ENCODE peak calls at places on chromosomes 16 and 17, in four cellular contexts. T is K562, K is HepG2, L is H1. J is an unnamed sample. For H4K20me1, the result is how much of the 10 kb centered on the place peaks cover.

GRCh38 chr16:79082955-79083354 is 517.6 kb downstream of the MAF start:
- DNase-seq in T (no peak), K (no peak), L (no peak), J (no peak)

GRCh38 chr17:79798296-79799173 is 1.7 kb upstream of the CBX8 start:
- DNase-seq in K (no peak), T (no peak), L (no peak), J (no peak)

GRCh38 chr17:55285340-55286301 is 20.9 kb downstream of the HLF start:
- DNase-seq in L (no peak), T (no peak), K (peak), J (peak)

GRCh38 chr16:19884611-19885455 is at the start of gene GPRC5B:
- DNase-seq in T (peak), L (no peak), K (no peak), J (peak)

GRCh38 chr17:7440113-7440822 is 956 bp downstream of the FGF11 start:
- DNase-seq in T (peak), L (no peak), K (no peak), J (peak)

GRCh38 chr16:48501516-48502377 is 108.2 kb downstream of the N4BP1 start:
- DNase-seq in L (no peak), K (no peak), T (peak), J (no peak)

GRCh38 chr16:3838600-3839401 is 41.7 kb downstream of the CREBBP start:
- DNase-seq in K (no peak), L (no peak), T (no peak), J (no peak)

GRCh38 chr16:77213542-77214108 is 14.4 kb downstream of the SYCE1L start:
- DNase-seq in T (no peak), K (peak), L (no peak), J (peak)

GRCh38 chr17:63804328-63804727 is 22.9 kb upstream of the PSMC5 start:
- DNase-seq in L (no peak), T (no peak), K (no peak), J (no peak)

GRCh38 chr16:70735141-70735979 is 49.5 kb upstream of the MTSS2 start:
- DNase-seq in L (no peak), K (peak), T (no peak), J (no peak)

GRCh38 chr16:2841606-2842339 is 11.7 kb downstream of the ZG16B start:
- DNase-seq in K (no peak), T (no peak), L (no peak), J (no peak)

GRCh38 chr17:42679001-42679491 is 2.3 kb upstream of the PLEKHH3 start:
- DNase-seq in K (peak), T (peak), L (no peak), J (peak)

GRCh38 chr17:37742762-37743611 is 1.9 kb downstream of the HNF1B start:
- DNase-seq in T (no peak), L (no peak), K (peak), J (no peak)

GRCh38 chr17:80265205-80266068 is 4.8 kb downstream of the RNF213 start:
- DNase-seq in K (no peak), T (no peak), L (no peak), J (no peak)

GRCh38 chr17:73650147-73650546 is 5.9 kb upstream of the SDK2 start:
- DNase-seq in K (no peak), T (no peak), L (no peak), J (no peak)

GRCh38 chr17:55825213-55825612 is 74.4 kb downstream of the PCTP start:
- DNase-seq in T (peak), K (peak), L (no peak), J (peak)

GRCh38 chr17:64780096-64781012 is 118.2 kb upstream of the SMURF2 start:
- DNase-seq in L (no peak), T (no peak), K (no peak), J (peak)

GRCh38 chr16:70714526-70715112 is 28.8 kb upstream of the MTSS2 start:
- DNase-seq in L (no peak), T (no peak), K (no peak), J (no peak)

GRCh38 chr17:21089145-21089544 is 37.6 kb upstream of the DHRS7B start:
- DNase-seq in T (no peak), L (no peak), K (no peak), J (no peak)

GRCh38 chr16:19389246-19389645 is 28.4 kb upstream of the TMC5 start:
- DNase-seq in K (peak), T (peak), L (no peak), J (peak)

GRCh38 chr17:46000292-46000691 is 1.2 kb downstream of the STH start:
- DNase-seq in T (no peak), L (no peak), K (no peak), J (no peak)

GRCh38 chr16:85172465-85173071 is 60.3 kb upstream of the CIBAR2 start:
- DNase-seq in T (peak), K (peak), L (no peak), J (peak)

GRCh38 chr16:17277981-17278381 is 192.8 kb downstream of the XYLT1 start:
- DNase-seq in L (no peak), T (peak), K (peak), J (no peak)

GRCh38 chr17:75811174-75811573 is 26.6 kb downstream of the UNK start:
- DNase-seq in L (no peak), K (no peak), T (no peak), J (no peak)

GRCh38 chr17:41171881-41172280 is 3.9 kb upstream of the KRTAP4-3 start:
- DNase-seq in L (no peak), T (no peak), K (no peak), J (no peak)

GRCh38 chr17:30565073-30565935 is 88.1 kb downstream of the GOSR1 start:
- DNase-seq in K (no peak), T (no peak), L (peak), J (no peak)

GRCh38 chr16:61897657-61898056 is 138.6 kb downstream of the CDH8 start:
- DNase-seq in T (no peak), K (no peak), L (no peak), J (no peak)

GRCh38 chr17:50806141-50806643 is 29.2 kb upstream of the WFIKKN2 start:
- DNase-seq in L (no peak), T (peak), K (peak), J (no peak)

GRCh38 chr16:51888021-51888420 is 658.9 kb downstream of the TOX3 start:
- DNase-seq in L (no peak), K (no peak), T (no peak), J (no peak)

GRCh38 chr17:33506889-33507650 is 214.0 kb upstream of the ASIC2 start:
- DNase-seq in K (no peak), T (peak), L (no peak), J (no peak)

GRCh38 chr16:65967376-65967775 is 399.1 kb upstream of the CDH5 start:
- DNase-seq in L (no peak), T (no peak), K (no peak), J (no peak)

GRCh38 chr16:83940630-83941378 is 12.2 kb upstream of the OSGIN1 start:
- DNase-seq in L (no peak), K (no peak), T (no peak), J (no peak)

GRCh38 chr16:84836234-84836647 is 16.5 kb downstream of the CRISPLD2 start:
- DNase-seq in L (peak), T (no peak), K (no peak), J (no peak)

GRCh38 chr17:65163990-65164495 is 26.9 kb downstream of the RGS9 start:
- DNase-seq in T (peak), K (peak), L (no peak), J (no peak)

GRCh38 chr16:87854907-87855683 is 14.2 kb downstream of the SLC7A5 start:
- DNase-seq in T (no peak), L (no peak), K (no peak), J (no peak)
- H4K20me1 ChIP-seq in T (under half), L (under half), K (under half), J (under half)

GRCh38 chr16:67110136-67110847 is 551 bp downstream of the PHAF1 start:
- DNase-seq in L (no peak), T (peak), K (no peak), J (no peak)

GRCh38 chr16:67108931-67109406 is 772 bp upstream of the PHAF1 start:
- DNase-seq in L (no peak), K (no peak), T (no peak), J (no peak)

GRCh38 chr16:67109407-67110135 is at the start of gene PHAF1:
- DNase-seq in K (peak), L (peak), T (peak), J (peak)

GRCh38 chr16:67105881-67106280 is 3.9 kb upstream of the PHAF1 start:
- DNase-seq in T (no peak), K (no peak), L (no peak), J (no peak)

GRCh38 chr16:67108489-67108888 is 1.3 kb upstream of the PHAF1 start:
- DNase-seq in L (no peak), T (no peak), K (no peak), J (no peak)
- H2AFZ ChIP-seq in L (no peak), T (peak), K (no peak), J (no peak)

GRCh38 chr17:74723891-74724290 is 11.2 kb upstream of the CD300LF start:
- DNase-seq in T (no peak), L (no peak), K (no peak), J (no peak)
- TF ChIP-seq JUN in T (no peak), L (no peak), K (no peak), J (no peak)

GRCh38 chr16:81900014-81900413 is 111.3 kb downstream of the SDR42E1 start:
- DNase-seq in T (no peak), L (no peak), K (no peak), J (no peak)
- H4K20me1 ChIP-seq in T (under half), L (under half), K (under half), J (under half)

GRCh38 chr17:48576479-48577309 is 1.5 kb downstream of the HOXB4 start:
- DNase-seq in T (peak), L (no peak), K (no peak), J (peak)

GRCh38 chr17:48579738-48580543 is 1.8 kb upstream of the HOXB4 start:
- DNase-seq in K (no peak), L (no peak), T (peak), J (peak)

GRCh38 chr17:48577330-48577945 is 712 bp downstream of the HOXB4 start:
- DNase-seq in T (peak), K (no peak), L (no peak), J (peak)

GRCh38 chr17:48577946-48578615 is at the start of gene HOXB4:
- DNase-seq in L (no peak), K (no peak), T (peak), J (peak)

DNA sequence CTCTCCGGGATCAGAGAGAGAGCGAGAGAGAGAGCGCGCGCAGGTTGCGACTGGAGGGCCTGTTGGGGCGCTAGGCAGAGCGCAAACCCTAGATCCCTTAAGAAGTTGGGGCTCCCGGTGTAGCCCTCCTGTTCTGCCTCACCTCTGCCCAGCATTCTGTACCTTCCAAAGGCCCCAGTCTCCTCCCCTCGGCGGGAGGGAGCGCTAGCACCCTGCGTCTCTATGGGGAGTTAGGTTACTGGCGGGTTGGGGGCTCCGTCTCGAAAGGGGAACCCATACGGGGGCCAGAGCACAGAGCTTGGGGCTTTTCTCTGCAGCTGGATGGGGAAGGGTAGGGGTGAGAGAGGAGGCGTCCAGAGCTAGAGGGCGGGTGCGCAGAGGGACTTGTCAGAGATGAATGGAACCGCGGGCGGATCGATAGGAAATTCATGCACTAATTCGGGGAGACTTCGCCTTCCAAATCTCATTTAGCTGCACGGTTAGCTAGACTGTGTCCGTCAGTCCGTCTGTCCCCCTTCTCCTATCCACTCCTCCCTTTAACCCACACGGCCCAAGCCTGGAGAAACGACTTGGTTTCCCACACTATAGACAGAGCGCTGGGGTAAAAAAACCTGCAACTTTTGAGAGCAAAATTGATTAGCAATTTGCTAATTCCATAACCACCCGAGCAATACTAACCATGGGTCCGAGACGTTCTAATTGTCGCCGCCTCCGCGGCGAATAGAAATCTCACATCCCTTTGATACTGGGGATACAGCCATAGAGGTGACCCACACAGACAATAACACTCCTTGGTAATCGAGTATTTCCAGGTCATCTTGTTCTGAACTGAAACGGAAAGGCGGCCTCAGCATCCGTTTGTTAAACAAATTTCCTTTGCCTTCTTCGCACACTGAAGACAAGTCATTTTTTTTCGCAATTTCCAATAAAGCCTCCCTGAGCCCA is 738 bp upstream of the HOXB4 start:
- DNase-seq in T (no peak), K (no peak), L (no peak), J (peak)
- H2AFZ ChIP-seq in T (peak), K (no peak), L (no peak), J (no peak)

DNA sequence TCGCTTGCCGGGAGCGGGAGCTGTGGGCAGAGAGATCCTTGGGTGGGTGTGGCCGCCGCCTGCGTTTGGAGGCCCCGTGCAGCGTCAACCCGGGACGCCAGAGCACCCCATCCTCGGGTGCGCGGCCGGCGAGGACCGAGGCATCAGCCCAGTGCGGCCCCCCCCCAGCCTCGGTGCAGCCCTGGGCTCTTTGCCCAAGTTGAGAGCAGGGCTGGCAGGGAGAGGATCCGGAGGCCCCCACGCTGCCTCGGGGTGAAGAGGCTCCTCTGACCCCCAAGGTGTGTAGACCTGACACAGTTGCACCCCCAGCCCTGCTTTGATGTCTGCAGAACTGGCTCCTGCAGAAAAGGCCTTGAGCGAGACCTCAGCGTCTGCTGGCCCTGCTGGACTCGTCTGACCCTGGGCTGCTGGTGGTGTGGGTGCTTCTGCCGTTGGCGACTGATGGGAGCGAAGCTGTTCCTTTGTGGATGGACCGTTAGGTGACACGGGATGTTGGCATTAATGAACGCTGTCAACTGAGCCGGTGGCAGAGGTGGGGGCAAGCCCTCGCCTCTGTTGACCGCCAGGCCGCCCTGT is 8.0 kb downstream of the CACNA1H start:
- DNase-seq in T (no peak), K (no peak), L (no peak), J (no peak)
- TF ChIP-seq JUN in T (no peak), K (no peak), L (no peak), J (no peak)

GRCh38 chr16:27359615-27360014 is 42.4 kb upstream of the IL21R start:
- DNase-seq in T (no peak), L (no peak), K (no peak), J (no peak)
- H4K20me1 ChIP-seq in T (under half), L (under half), K (under half), J (under half)

DNA sequence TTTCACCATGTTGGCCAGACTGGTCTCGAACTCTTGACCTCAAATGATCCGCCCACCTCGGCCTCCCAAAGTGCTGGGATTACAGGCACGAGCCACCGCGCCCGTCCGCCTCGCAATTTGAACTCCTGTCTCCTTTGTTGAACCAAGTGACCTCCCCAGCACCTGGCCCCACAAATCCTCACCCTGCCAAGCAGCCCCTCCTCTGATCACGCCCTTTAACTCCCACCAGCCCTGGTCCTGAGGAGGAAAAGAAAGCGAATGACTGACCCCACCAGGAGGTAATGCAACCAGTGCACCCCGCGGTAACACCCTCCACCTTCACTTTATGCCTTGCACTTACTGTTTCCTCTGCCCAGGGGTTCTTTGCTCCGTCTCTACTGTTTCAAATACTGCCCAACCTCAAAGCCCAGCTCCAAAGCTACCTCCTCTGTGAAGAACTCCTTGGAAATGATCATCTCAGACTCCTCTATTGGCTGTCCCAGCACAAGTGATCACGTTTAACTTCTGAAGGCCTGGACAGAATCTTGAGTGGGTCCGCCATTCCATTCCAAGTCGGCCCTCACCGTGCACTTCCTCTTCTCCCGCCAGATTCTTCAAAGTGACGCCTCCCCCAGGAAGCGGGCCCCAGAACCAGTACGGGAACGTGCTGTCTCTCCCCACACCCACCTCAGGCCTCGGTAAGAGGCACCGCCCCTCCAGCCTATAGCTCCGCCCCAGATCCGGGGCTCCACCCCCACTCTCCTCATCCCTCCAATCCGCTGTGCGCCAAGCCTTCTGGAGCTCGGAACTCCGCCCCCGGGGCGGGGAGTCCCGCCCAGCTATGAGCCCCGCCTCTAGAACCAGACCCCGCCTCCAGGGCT is 4.4 kb downstream of the CD19 start:
- DNase-seq in K (peak), L (peak), T (peak), J (peak)
- H2AFZ ChIP-seq in K (peak), L (peak), T (peak), J (peak)

DNA sequence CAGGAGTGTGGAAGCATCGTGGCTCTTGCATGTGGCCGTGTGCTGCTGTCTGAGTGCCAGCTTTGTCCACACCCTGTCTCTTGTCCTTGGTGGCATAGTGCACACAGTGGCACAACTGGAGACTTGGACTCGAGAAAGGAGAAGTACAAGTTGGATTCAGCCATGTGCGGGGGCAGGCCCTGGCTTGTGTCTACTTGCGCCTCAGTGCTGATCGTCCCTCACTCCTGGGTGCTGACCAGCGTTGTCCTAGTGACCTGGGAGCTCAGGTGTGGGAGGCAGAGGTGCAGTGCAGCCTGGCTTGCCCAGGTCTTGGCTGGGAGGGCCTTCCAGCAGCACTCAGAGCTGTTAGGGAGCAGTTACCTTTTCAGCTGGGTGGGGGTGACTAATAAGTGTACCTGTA is 20.6 kb downstream of the MPRIP start:
- DNase-seq in L (no peak), K (no peak), T (no peak), J (no peak)
- TF ChIP-seq JUN in L (no peak), K (no peak), T (no peak), J (no peak)

GRCh38 chr17:82463881-82464566 is 5.5 kb downstream of the NARF start:
- DNase-seq in T (no peak), L (no peak), K (no peak), J (no peak)
- H4K20me1 ChIP-seq in T (under half), L (under half), K (under half), J (under half)